ENCODE peak calls at places on chromosomes 5 and 9, in ten cellular contexts. R, U, M, Y, K, T, P, D, J and N are unnamed samples.

GRCh38 chr9:70499621-70500020 is 85.2 kb upstream of the KLF9 start:
- DNase-seq in U (no peak), K (no peak), T (no peak), M (no peak), J (no peak), Y (no peak), R (no peak), D (no peak), P (no peak), N (no peak)

GRCh38 chr5:1785062-1785461 is 14.6 kb downstream of the MRPL36 start:
- DNase-seq in K (no peak), P (no peak), U (no peak), M (no peak), J (peak; percentile 39), D (no peak), Y (no peak), R (no peak), T (no peak), N (no peak)

GRCh38 chr9:93203713-93204469 is 20.0 kb downstream of the WNK2 start:
- DNase-seq in D (no peak), T (no peak), R (no peak), P (no peak), Y (no peak), U (no peak), M (no peak), K (no peak), J (no peak), N (no peak)

GRCh38 chr5:125235995-125236394 is 489.6 kb upstream of the ZNF608 start:
- DNase-seq in K (no peak), R (no peak), P (no peak), Y (no peak), D (no peak), U (no peak), T (no peak), M (no peak), J (no peak), N (no peak)

GRCh38 chr9:92608221-92609141 is 61.5 kb downstream of the IPPK start:
- DNase-seq in P (no peak), Y (no peak), D (no peak), U (no peak), T (no peak), M (no peak), R (no peak), J (no peak), K (no peak), N (no peak)

GRCh38 chr5:96387616-96388015 is 45.4 kb downstream of the PCSK1 start:
- DNase-seq in P (no peak), K (no peak), M (no peak), U (no peak), R (no peak), Y (no peak), D (no peak), J (no peak), T (no peak), N (no peak)

GRCh38 chr5:167348286-167348926 is 943.0 kb upstream of the WWC1 start:
- DNase-seq in J (no peak), M (no peak), K (no peak), Y (no peak), R (no peak), P (no peak), U (no peak), T (no peak), D (no peak), N (no peak)

GRCh38 chr5:1966461-1966860 is 83.7 kb upstream of the IRX4 start:
- DNase-seq in J (no peak), P (no peak), K (no peak), Y (no peak), T (no peak), R (no peak), D (no peak), U (no peak), M (no peak), N (no peak)

DNA sequence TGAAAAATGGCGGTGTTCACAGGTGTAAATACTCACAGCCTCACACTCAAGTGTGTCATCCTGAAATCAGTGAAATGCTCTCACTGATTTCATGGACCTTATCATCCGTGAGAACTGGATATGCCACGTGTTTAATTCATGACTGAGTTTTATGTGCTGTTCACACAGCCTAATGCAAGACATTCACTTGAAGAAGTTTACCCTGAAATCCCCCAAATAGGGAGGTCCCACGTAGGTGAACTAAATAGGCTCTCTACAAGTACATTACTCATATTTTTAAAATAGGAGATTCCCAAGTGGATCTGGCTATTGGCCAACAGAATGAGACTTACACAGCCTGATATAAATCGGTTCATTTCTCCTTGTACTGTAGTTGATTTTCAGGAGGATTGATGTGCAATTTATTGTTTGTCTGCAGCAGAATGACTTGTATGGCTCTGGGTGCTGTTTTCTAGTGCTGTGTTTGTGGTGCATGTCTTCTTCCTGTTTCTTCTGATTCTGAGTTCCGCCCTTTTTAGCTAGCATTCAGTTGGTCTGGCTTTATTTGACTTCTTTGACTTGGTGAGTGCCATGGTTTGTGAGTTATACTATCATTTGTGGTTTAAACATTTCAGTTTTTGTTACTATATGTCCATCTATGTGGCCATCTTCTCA is 25.1 kb downstream of the TRIO start:
- DNase-seq in J (no peak), M (peak; percentile 51), D (no peak), P (no peak), U (no peak), Y (no peak), K (no peak), R (no peak), T (peak; percentile 51), N (no peak)
- H3K4me1 ChIP-seq in J (peaks cover 77% of the 10 kb centered on the region), M (peaks cover 66% of the 10 kb centered on the region), D (peaks cover 72% of the 10 kb centered on the region), P (no peaks in the 10 kb centered on the region), U (peaks cover 14% of the 10 kb centered on the region), Y (peaks cover 72% of the 10 kb centered on the region), K (peaks cover 5% of the 10 kb centered on the region), R (peaks cover 88% of the 10 kb centered on the region), T (peaks cover 40% of the 10 kb centered on the region), N (peaks cover 35% of the 10 kb centered on the region)

GRCh38 chr5:75048457-75048953 is 3.9 kb downstream of the GCNT4 start:
- DNase-seq in M (no peak), T (peak; percentile 37), K (no peak), R (no peak), J (no peak), P (no peak), Y (no peak), U (no peak), D (no peak), N (no peak)

GRCh38 chr5:75045071-75045470 is 7.3 kb downstream of the GCNT4 start:
- DNase-seq in J (no peak), K (no peak), M (no peak), P (no peak), U (no peak), Y (no peak), D (no peak), T (no peak), R (no peak), N (no peak)

GRCh38 chr5:75047356-75047755 is 5.0 kb downstream of the GCNT4 start:
- DNase-seq in U (no peak), R (no peak), Y (no peak), M (no peak), T (no peak), K (no peak), D (no peak), P (no peak), J (no peak), N (no peak)

GRCh38 chr5:75044406-75044805 is 8.0 kb downstream of the GCNT4 start:
- DNase-seq in D (no peak), Y (no peak), R (no peak), K (no peak), T (no peak), U (no peak), M (no peak), J (no peak), P (no peak), N (no peak)

DNA sequence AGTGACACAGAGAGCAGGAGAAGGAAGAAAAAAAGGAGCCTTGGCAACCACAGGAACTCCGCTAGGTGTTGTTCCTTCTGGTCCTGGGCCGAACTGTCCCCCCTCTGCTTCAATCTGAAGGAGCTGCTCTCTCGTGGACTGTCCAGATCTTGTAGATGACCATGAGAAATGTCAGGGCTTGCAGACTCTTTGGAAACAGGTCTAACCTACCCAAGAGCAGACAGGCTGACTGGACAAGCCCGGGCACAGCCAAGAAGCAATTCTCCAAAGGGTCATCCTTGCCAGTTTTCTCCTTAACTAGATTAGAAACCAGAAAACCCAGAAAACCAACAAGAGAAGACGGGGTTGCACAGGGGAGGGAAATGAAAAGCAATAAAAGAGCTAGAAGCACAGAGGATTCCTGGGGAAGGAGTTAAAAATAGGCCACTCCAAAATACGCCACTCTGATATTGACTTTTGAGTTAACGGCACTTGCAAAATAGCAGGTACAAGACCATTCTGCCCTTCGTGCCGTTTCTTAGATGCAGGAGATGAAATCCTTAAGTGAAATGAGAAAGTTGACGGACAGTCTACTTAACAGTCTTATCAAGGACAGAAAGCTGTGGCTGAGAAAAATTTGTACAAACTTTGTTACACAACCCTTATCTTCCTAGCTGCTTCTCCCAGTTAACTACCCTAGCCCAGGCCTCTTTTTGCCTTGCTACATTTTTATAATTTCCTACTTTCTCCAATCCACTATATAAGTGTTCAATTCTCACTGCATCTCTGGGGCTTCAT is 5.8 kb downstream of the GCNT4 start:
- DNase-seq in Y (no peak), R (no peak), M (no peak), J (no peak), T (no peak), D (no peak), K (no peak), P (no peak), U (no peak), N (no peak)
- H3K27ac ChIP-seq in Y (no peak overlapping the region), R (no peak overlapping the region), M (no peak overlapping the region), J (no peak overlapping the region), T (no peak overlapping the region), D (no peak overlapping the region), K (no peak overlapping the region), P (no peak overlapping the region), U (no peak overlapping the region), N (no peak overlapping the region)

GRCh38 chr9:129140397-129141065 is 29.3 kb downstream of the PTPA start:
- DNase-seq in M (peak; percentile 16), U (peak; percentile 69), K (peak; percentile 52), J (peak; percentile 79), Y (no peak), T (peak; percentile 45), R (no peak), P (peak; percentile 53), D (no peak), N (peak; percentile 91)

GRCh38 chr9:129139993-129140396 is 28.8 kb downstream of the PTPA start:
- DNase-seq in R (peak; percentile 95), J (peak; percentile 98), D (peak; percentile 95), P (peak; percentile 94), U (peak; percentile 91), T (peak; percentile 100), M (peak; percentile 98), K (peak; percentile 91), Y (peak; percentile 81), N (peak; percentile 96)

GRCh38 chr9:129142115-129142514 is 30.9 kb downstream of the PTPA start:
- DNase-seq in J (no peak), U (no peak), P (no peak), R (no peak), T (no peak), D (no peak), M (no peak), K (no peak), Y (no peak), N (no peak)

GRCh38 chr9:129142536-129142935 is 31.3 kb downstream of the PTPA start:
- DNase-seq in R (no peak), Y (no peak), J (no peak), D (no peak), T (no peak), U (no peak), M (no peak), K (no peak), P (no peak), N (no peak)

GRCh38 chr9:129141066-129142041 is 30.1 kb downstream of the PTPA start:
- DNase-seq in D (peak; percentile 54), Y (no peak), J (peak; percentile 93), K (peak; percentile 65), M (peak; percentile 91), U (peak; percentile 72), P (peak; percentile 65), T (peak; percentile 97), R (no peak), N (peak; percentile 95)
- TF ChIP-seq POLR2A in D (no peak), Y (no peak), J (no peak), K (no peak), M (peak; percentile 20), U (no peak), P (peak; percentile 33), T (peak; percentile 65), R (no peak), N (peak; percentile 23)

DNA sequence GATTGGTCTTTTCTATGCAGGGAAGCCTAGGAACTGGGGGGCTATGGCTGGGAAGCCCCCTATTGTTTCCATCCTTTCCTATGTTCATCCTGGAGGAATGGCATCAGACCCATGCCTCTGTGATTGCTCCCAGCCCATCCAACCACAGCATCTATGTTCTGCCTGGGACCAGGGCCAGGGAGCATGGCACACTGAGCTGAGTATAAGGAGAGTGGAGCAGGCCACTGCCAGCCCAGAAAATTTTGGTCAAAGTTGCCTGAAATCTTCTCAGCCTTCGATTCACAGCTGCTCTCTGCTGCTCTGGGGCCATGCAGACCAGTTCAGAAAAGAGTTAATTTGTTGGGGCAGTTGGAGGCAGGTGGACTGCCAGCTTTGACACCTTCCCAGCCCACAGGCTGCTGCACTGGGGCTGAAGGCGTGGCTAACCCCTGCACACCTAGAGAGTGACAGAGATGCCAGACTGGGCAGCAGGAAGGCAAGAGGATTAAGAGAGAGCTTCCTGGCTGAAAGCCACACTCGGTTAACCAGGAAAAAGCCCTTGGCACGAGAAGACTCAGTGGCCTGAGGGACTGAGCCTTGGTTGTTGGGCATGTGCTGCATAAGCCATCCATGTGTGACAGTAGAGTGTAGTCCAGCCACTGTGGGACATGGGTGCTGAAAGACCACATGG is 12.1 kb downstream of the TGFBI start:
- DNase-seq in K (no peak), P (no peak), R (no peak), J (no peak), D (no peak), Y (no peak), T (no peak), M (no peak), U (no peak), N (no peak)
- H3K4me1 ChIP-seq in K (no peaks in the 10 kb centered on the region), P (no peaks in the 10 kb centered on the region), R (peaks cover 89% of the 10 kb centered on the region), J (peaks cover 34% of the 10 kb centered on the region), D (peaks cover 40% of the 10 kb centered on the region), Y (peaks cover 34% of the 10 kb centered on the region), T (peaks cover 8% of the 10 kb centered on the region), M (peaks cover 57% of the 10 kb centered on the region), U (no peaks in the 10 kb centered on the region), N (peaks cover 7% of the 10 kb centered on the region)